ENCODE peak calls at places on chromosomes 11 and 22, in nine cellular contexts. P, Q, I, J, T, O, Z, V and X are unnamed samples.

GRCh38 chr22:48948575-48949170 is 879.0 kb downstream of the BRD1 start:
- DNase-seq in P (no peak), Q (no peak), I (no peak), J (no peak), T (no peak), O (no peak), Z (no peak), V (no peak), X (no peak)

GRCh38 chr22:42878561-42879305 is 21.7 kb upstream of the ARFGAP3 start:
- DNase-seq in P (no peak), Q (no peak), I (no peak), J (no peak), T (no peak), O (no peak), Z (peak), V (no peak), X (no peak)

GRCh38 chr11:76752321-76753175 is 30.6 kb upstream of the TSKU start:
- DNase-seq in P (no peak), Q (peak), I (peak), J (no peak), T (no peak), O (peak), Z (peak), V (peak), X (no peak)

GRCh38 chr11:78094250-78094649 is 14.6 kb upstream of the NDUFC2 start:
- DNase-seq in P (peak), Q (no peak), I (no peak), J (no peak), T (no peak), O (no peak), Z (no peak), V (no peak), X (peak)

GRCh38 chr22:46120420-46120737 is 29.9 kb upstream of the PPARA start:
- DNase-seq in P (no peak), Q (no peak), I (no peak), J (no peak), T (no peak), O (no peak), Z (no peak), V (no peak), X (no peak)

GRCh38 chr11:129280027-129280811 is 88.1 kb upstream of the ARHGAP32 start:
- DNase-seq in P (peak), Q (no peak), I (no peak), J (peak), T (no peak), O (peak), Z (no peak), V (no peak), X (no peak)

GRCh38 chr22:37674951-37675929 is at the start of gene LGALS1:
- DNase-seq in P (peak), Q (peak), I (peak), J (peak), T (peak), O (peak), Z (peak), V (peak), X (peak)

GRCh38 chr11:73157141-73158010 is 15.3 kb upstream of the FCHSD2 start:
- DNase-seq in P (peak), Q (peak), I (peak), J (peak), T (no peak), O (peak), Z (peak), V (peak), X (peak)

GRCh38 chr22:39244496-39245129 is at the start of gene PDGFB:
- DNase-seq in P (no peak), Q (no peak), I (no peak), J (peak), T (peak), O (peak), Z (peak), V (no peak), X (no peak)

GRCh38 chr22:37353839-37354238 is 71.5 kb downstream of the CYTH4 start:
- DNase-seq in P (no peak), Q (no peak), I (no peak), J (no peak), T (no peak), O (no peak), Z (no peak), V (no peak), X (no peak)

GRCh38 chr11:25562417-25562816 is 769.5 kb upstream of the ANO3 start:
- DNase-seq in P (no peak), Q (no peak), I (no peak), J (no peak), T (no peak), O (peak), Z (no peak), V (no peak), X (no peak)

GRCh38 chr22:39567135-39567946 is 3.2 kb upstream of the CACNA1I start:
- DNase-seq in P (peak), Q (no peak), I (no peak), J (no peak), T (no peak), O (no peak), Z (no peak), V (peak), X (no peak)

GRCh38 chr11:114398303-114398920 is 1.9 kb downstream of the C11orf71 start:
- DNase-seq in P (no peak), Q (no peak), I (no peak), J (no peak), T (no peak), O (no peak), Z (no peak), V (no peak), X (no peak)

GRCh38 chr11:114399490-114399889 is 821 bp downstream of the C11orf71 start:
- DNase-seq in P (no peak), Q (no peak), I (no peak), J (no peak), T (peak), O (no peak), Z (no peak), V (no peak), X (no peak)

GRCh38 chr11:114392735-114393667 is 7.3 kb downstream of the C11orf71 start:
- DNase-seq in P (no peak), Q (no peak), I (no peak), J (no peak), T (no peak), O (no peak), Z (no peak), V (no peak), X (no peak)

GRCh38 chr11:114397349-114397982 is 2.8 kb downstream of the C11orf71 start:
- DNase-seq in P (no peak), Q (no peak), I (no peak), J (no peak), T (no peak), O (no peak), Z (no peak), V (no peak), X (no peak)

GRCh38 chr11:114395776-114396175 is 4.5 kb downstream of the C11orf71 start:
- DNase-seq in P (no peak), Q (no peak), I (no peak), J (no peak), T (no peak), O (no peak), Z (no peak), V (no peak), X (no peak)
- TF ChIP-seq CTCF in P (no peak), Q (no peak), I (no peak), J (peak), T (peak), O (peak), Z (no peak), V (no peak), X (no peak)

DNA sequence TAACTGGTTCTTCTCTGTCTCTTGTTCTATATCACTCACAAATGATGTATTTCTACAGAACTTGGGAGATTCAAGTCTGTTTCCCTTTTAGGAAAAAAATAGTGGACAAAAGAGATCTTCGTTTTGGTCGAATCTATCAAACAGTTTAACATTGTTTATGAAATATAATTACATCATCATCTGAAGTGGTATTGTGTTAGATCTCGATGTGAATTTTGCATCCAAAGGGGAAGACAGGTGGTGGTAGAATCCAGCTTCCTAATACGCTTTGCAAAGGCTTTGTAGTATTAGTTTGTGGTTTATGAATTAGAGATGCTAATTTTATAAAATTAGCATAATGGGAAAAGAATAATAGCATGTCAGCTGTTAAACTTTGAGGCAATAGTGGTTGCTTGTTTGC is 3.4 kb downstream of the SIK2 start:
- DNase-seq in P (no peak), Q (no peak), I (no peak), J (no peak), T (no peak), O (no peak), Z (no peak), V (no peak), X (no peak)
- TF ChIP-seq CTCF in P (no peak), Q (no peak), I (no peak), J (no peak), T (no peak), O (no peak), Z (no peak), V (no peak), X (no peak)

DNA sequence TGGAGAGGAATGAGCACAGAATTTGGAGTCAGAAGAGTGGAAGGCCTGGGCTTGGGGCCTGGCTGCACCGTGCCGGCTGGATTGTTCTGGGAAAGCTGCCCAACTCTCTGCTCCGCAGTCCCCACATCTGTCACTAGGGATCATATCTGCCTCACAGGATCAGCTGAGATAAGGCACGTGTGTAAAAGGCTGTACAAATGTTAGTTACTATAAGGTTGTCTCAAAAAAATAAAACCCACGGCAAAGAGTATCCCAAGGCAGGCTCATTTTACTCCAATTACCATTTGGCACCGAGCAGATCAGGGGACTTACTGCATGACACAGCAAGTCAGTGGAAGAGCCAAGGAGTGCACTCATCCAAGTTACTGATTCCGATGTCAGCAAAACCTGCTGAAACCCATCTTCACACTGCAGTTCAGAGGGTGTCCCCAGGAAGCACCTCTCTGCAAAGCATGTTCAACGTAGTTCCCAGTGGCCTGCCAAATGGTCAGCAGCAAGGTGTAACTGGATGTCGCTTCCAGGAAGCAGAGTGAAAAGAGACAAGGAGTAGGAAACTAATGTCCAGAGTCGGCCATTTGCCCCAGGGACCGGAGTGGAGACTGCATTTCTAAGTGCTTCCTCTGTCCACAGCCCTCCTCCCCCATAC is 18.1 kb upstream of the MRTFA start:
- DNase-seq in P (no peak), Q (peak), I (no peak), J (no peak), T (peak), O (peak), Z (peak), V (no peak), X (no peak)
- TF ChIP-seq CTCF in P (no peak), Q (peak), I (peak), J (no peak), T (no peak), O (peak), Z (peak), V (no peak), X (no peak)

DNA sequence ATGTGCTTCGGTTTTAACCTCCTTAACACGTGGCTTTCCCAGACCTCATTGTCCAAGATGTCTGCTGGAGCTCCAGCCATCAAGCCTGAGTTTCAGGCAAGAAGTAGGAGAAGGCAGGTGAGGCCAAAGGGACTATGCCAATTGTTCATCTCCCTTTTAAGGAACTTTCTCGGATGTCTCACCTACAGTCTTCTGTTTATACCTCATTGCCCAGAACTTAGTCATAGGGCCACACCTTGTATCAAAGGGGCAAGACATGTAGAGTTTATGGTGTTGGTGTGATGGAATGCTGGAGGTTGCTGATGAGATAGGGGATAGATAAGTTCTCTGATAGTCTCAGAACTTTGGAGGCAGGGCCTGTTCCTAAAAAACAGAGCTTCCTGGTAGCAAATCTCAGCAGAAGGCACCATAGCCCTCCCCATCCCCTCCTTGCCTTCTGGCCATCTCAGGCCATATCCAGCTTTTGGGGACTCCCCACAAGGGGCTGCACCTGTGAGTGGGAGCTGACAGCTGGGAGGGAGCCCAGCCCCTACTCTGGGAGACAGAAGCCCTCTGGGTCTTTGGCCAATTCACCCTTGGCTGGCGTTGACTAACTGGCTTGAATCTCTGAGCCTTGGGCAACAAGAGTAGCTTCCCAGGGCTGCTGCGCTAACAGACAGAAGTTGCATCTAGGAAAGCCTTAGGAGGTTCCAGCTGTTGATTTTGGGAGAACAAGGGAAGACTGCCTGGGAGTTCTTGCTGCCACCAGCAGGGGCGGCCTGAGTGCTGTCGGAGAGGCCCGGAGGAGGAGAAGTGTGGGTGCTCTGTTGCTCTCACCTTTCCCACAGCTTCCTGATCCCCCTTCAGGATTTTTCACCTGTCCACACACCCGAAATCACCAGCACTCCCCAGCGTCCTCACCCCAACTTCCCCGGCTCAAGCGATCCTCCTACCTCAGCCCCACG is 149.8 kb upstream of the THY1 start:
- DNase-seq in P (no peak), Q (no peak), I (no peak), J (no peak), T (no peak), O (no peak), Z (no peak), V (no peak), X (no peak)
- TF ChIP-seq CTCF in P (no peak), Q (no peak), I (no peak), J (no peak), T (no peak), O (no peak), Z (no peak), V (no peak), X (no peak)

DNA sequence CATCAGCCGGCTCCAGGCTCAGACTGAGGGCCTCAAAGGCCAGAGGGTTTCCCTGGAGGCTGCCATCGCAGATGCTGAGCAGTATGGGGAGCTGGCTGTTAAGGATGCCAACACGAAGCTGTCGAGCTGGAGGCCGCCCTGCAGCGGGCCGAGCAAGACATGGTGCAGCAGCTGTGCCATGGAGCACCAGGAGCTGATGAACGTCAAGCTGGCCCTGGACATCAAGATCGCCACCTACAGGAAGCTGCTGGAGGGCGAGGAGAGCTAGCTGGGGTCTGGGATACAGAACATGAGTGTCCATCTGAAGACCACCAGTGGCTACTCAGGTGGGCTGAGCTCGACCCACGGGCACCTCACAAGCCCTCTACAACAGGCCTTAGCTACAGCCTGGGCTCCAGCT is 4.0 kb upstream of the SCUBE2 start:
- DNase-seq in P (peak), Q (no peak), I (no peak), J (peak), T (no peak), O (no peak), Z (no peak), V (no peak), X (no peak)
- TF ChIP-seq CTCF in P (no peak), Q (no peak), I (peak), J (peak), T (peak), O (no peak), Z (no peak), V (no peak), X (peak)

DNA sequence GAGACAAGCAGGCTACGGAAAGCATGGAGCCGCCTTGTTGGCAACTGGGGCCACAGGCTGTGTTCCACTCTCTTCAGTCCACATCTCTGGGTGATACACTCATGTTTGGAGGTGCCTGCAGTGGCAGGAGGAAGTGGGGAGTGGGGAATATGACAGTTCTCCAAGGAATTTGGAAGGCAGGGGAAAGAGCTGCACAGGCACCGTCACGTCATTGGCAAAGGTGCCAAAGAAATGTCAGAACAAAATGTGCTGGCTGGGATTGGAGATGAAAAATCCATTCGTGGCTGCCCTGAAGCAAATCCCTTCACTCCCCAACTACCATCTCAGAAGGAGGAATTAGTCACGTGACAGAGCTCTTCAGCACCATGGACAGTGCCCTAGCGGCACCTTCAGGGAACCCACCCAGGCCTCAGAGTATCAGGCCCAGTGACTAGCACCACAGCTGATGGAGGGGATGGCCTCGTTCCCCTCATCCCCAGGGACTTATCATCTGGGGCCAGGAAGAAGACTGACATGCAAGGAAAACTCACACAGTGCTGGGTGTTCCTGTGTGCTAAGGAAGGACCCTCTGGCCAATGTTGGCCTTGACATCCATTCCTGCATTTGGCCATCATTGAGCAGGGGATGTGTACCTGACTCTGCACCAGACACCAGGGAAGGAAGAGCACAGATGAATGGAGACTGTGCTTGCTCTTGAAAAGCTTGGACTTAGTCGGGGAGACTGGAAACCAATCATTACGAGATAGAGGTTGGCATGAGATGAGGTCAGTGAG is 48.5 kb upstream of the PRDM11 start:
- DNase-seq in P (peak), Q (peak), I (no peak), J (peak), T (peak), O (peak), Z (peak), V (no peak), X (no peak)
- TF ChIP-seq CTCF in P (no peak), Q (no peak), I (no peak), J (no peak), T (no peak), O (no peak), Z (no peak), V (no peak), X (no peak)

GRCh38 chr11:1074244-1075221 is at the start of gene MUC2:
- DNase-seq in P (no peak), Q (peak), I (peak), J (no peak), T (no peak), O (no peak), Z (peak), V (peak), X (no peak)
- TF ChIP-seq CTCF in P (no peak), Q (no peak), I (no peak), J (no peak), T (no peak), O (no peak), Z (no peak), V (no peak), X (no peak)

GRCh38 chr22:30964858-30965257 is 3.7 kb downstream of the MORC2 start:
- DNase-seq in P (no peak), Q (no peak), I (no peak), J (no peak), T (no peak), O (no peak), Z (no peak), V (no peak), X (no peak)

GRCh38 chr22:30968924-30969531 is at the start of gene TUG1:
- DNase-seq in P (peak), Q (peak), I (peak), J (peak), T (peak), O (peak), Z (peak), V (peak), X (peak)

GRCh38 chr22:30968015-30968923 is at the start of gene MORC2:
- DNase-seq in P (no peak), Q (peak), I (peak), J (no peak), T (peak), O (peak), Z (no peak), V (no peak), X (no peak)

GRCh38 chr22:30970356-30970746 is 1.3 kb downstream of the TUG1 start:
- DNase-seq in P (no peak), Q (no peak), I (no peak), J (no peak), T (no peak), O (no peak), Z (no peak), V (no peak), X (no peak)

GRCh38 chr22:30969532-30970355 is 679 bp downstream of the TUG1 start:
- DNase-seq in P (peak), Q (no peak), I (no peak), J (peak), T (peak), O (peak), Z (no peak), V (no peak), X (peak)
- TF ChIP-seq CTCF in P (no peak), Q (no peak), I (peak), J (no peak), T (peak), O (peak), Z (no peak), V (no peak), X (no peak)

GRCh38 chr11:14117632-14118031 is 155.1 kb downstream of the SPON1 start:
- DNase-seq in P (no peak), Q (no peak), I (no peak), J (no peak), T (no peak), O (no peak), Z (no peak), V (no peak), X (no peak)
- TF ChIP-seq CTCF in P (no peak), Q (no peak), I (no peak), J (no peak), T (no peak), O (no peak), Z (no peak), V (no peak), X (no peak)